ENCODE peak calls at places on chromosome X, in nine cellular contexts. R, J, G, A, H, M, N, S and F are unnamed samples.

GRCh38 chrX:10749113-10749512 is 128.7 kb upstream of the MID1 start:
- DNase-seq in R (no peak), J (no peak), G (no peak), A (no peak), H (no peak), M (no peak), N (no peak), S (no peak), F (no peak)

GRCh38 chrX:13078739-13079444 is 34.5 kb upstream of the FAM9C start:
- DNase-seq in R (peak), J (peak), G (peak), A (peak), H (no peak), M (no peak), N (no peak), S (no peak), F (peak)

GRCh38 chrX:22122510-22122909 is 90.4 kb downstream of the PHEX start:
- DNase-seq in R (peak), J (no peak), G (no peak), A (no peak), H (no peak), M (no peak), N (no peak), S (peak), F (no peak)

GRCh38 chrX:149513713-149514427 is 8.8 kb upstream of the IDS start:
- DNase-seq in R (no peak), J (no peak), G (no peak), A (no peak), H (no peak), M (no peak), N (no peak), S (no peak), F (no peak)

GRCh38 chrX:49103637-49104036 is 19.9 kb downstream of the GPKOW start:
- DNase-seq in R (no peak), J (no peak), G (no peak), A (no peak), H (no peak), M (no peak), N (no peak), S (no peak), F (no peak)

GRCh38 chrX:41921492-41922124 is 1.7 kb downstream of the CASK start:
- DNase-seq in R (no peak), J (no peak), G (no peak), A (no peak), H (no peak), M (no peak), N (no peak), S (no peak), F (no peak)

GRCh38 chrX:69170319-69170718 is 5.1 kb upstream of the PJA1 start:
- DNase-seq in R (no peak), J (no peak), G (no peak), A (no peak), H (no peak), M (no peak), N (no peak), S (no peak), F (no peak)

GRCh38 chrX:133535066-133535465 is 119.8 kb upstream of the GPC4 start:
- DNase-seq in R (no peak), J (no peak), G (no peak), A (no peak), H (no peak), M (no peak), N (no peak), S (no peak), F (no peak)

GRCh38 chrX:109294097-109294815 is 187.6 kb downstream of the GUCY2F start:
- DNase-seq in R (no peak), J (no peak), G (no peak), A (no peak), H (no peak), M (no peak), N (no peak), S (no peak), F (no peak)

GRCh38 chrX:50618788-50619558 is 148.3 kb upstream of the DGKK start:
- DNase-seq in R (no peak), J (no peak), G (no peak), A (no peak), H (no peak), M (no peak), N (no peak), S (no peak), F (no peak)

GRCh38 chrX:150258463-150259430 is 104.4 kb upstream of the MAMLD1 start:
- DNase-seq in R (no peak), J (no peak), G (no peak), A (peak), H (no peak), M (peak), N (no peak), S (no peak), F (peak)

GRCh38 chrX:75181721-75182120 is 25.6 kb upstream of the ABCB7 start:
- DNase-seq in R (no peak), J (no peak), G (no peak), A (no peak), H (no peak), M (no peak), N (no peak), S (no peak), F (no peak)

GRCh38 chrX:139815771-139816170 is 107.8 kb upstream of the MCF2 start:
- DNase-seq in R (no peak), J (no peak), G (no peak), A (no peak), H (no peak), M (no peak), N (no peak), S (no peak), F (no peak)

GRCh38 chrX:139831689-139832456 is 101.0 kb downstream of the ATP11C start:
- DNase-seq in R (no peak), J (no peak), G (no peak), A (no peak), H (no peak), M (no peak), N (no peak), S (peak), F (no peak)

GRCh38 chrX:15055146-15055930 is 182.1 kb downstream of the MOSPD2 start:
- DNase-seq in R (no peak), J (no peak), G (no peak), A (no peak), H (no peak), M (no peak), N (no peak), S (no peak), F (no peak)

GRCh38 chrX:15056044-15056443 is 182.8 kb downstream of the MOSPD2 start:
- DNase-seq in R (no peak), J (no peak), G (no peak), A (no peak), H (no peak), M (no peak), N (no peak), S (no peak), F (no peak)

DNA sequence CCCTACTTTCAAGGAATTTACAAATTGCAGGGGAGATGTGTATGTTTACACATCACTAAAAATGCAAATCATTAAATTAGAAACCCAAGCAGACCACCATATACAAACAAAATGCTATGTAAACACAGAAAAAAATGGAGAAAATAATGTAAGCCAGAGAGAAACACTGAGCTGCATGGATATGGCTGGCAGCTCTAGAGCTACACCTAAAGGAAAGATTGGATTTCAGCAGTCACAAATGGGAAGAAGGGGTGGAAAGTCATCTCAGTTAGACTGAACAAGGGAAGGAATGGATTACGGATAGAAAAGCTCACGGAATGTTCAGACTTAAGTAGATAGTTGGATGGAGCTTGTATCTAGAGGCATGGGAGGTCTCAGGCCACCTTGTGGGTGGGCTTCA is 186.3 kb downstream of the MOSPD2 start:
- DNase-seq in R (no peak), J (no peak), G (no peak), A (no peak), H (no peak), M (no peak), N (no peak), S (no peak), F (no peak)
- TF ChIP-seq CTCF in R (no peak), J (no peak), G (no peak), A (no peak), H (no peak), M (peak), N (no peak), S (peak), F (no peak)

DNA sequence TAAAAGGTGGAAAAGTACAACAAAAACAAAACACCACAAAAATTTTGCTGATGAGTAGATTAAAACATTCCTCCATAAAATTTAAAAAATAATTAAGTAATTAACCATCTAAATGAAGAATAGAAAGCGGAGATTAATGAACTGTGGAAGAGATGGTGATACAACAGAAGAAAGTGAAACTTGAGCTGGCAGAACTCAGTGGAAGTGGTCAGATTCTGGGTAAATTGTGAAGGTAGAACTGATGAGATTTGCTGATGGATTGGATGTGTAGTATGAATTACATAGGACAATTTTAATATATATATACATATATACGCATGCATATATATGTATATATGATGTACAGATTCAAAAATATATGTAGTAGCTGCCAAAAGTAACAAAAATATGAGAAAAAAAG is 73.9 kb downstream of the AMOT start:
- DNase-seq in R (no peak), J (no peak), G (no peak), A (no peak), H (no peak), M (no peak), N (no peak), S (no peak), F (no peak)
- H3K4me3 ChIP-seq in R (no peak), J (no peak), G (no peak), A (no peak), H (no peak), M (no peak), N (no peak), S (no peak), F (no peak)

GRCh38 chrX:45070116-45071007 is 130.3 kb downstream of the DIPK2B start:
- DNase-seq in R (no peak), J (no peak), G (no peak), A (no peak), H (no peak), M (no peak), N (peak), S (peak), F (no peak)
- H3K27ac ChIP-seq in R (no peak), J (no peak), G (no peak), A (no peak), H (no peak), M (no peak), N (no peak), S (no peak), F (no peak)

GRCh38 chrX:131821945-131822622 is 201.0 kb upstream of the STK26 start:
- DNase-seq in R (peak), J (no peak), G (no peak), A (peak), H (peak), M (no peak), N (no peak), S (no peak), F (peak)
- TF ChIP-seq CTCF in R (peak), J (no peak), G (no peak), A (peak), H (peak), M (no peak), N (no peak), S (no peak), F (peak)

DNA sequence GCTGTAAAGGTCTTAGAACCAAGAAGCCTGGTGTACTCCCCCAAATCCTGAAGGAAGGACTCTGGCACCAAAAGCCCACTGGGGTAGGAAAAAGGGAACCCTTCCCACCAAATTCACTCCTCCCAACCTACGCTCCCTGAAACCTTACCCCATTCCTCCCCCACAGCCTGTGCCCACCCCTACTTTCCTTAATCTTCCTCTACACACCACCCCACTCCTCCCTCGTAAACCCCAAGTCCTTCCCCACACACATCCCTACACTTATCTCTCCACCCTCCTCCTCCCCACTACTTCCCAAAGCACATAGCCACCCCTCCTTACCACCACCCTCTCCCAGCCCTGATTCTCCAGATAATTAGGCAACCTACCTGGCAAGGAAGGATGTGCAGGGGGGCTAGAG is 1.7 kb downstream of the ZMYM3 start:
- DNase-seq in R (no peak), J (no peak), G (no peak), A (no peak), H (no peak), M (no peak), N (no peak), S (no peak), F (no peak)
- H3K4me3 ChIP-seq in R (no peak), J (no peak), G (no peak), A (no peak), H (no peak), M (peak), N (no peak), S (peak), F (no peak)

DNA sequence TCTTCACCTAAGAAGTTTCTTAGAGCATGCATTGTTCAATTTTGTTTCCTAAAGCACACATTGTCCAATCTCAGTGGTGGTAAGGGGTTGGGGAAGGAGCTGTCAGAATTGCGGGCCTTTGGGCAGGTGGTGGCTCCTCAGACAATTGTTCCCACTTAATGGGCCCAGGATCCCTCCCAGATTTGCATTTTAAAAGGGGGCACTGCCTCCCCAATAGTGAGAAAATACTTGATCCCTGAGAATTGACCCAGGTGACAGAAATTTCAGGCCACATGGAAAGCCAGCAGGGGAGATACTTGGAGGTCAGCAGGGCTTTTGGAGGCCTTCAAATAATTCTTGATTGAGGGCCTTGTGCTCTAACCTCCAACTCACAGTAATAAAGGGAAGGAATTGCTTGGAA is 217.1 kb downstream of the ZNF674 start:
- DNase-seq in R (no peak), J (no peak), G (no peak), A (no peak), H (no peak), M (peak), N (no peak), S (no peak), F (no peak)
- H3K27ac ChIP-seq in R (no peak), J (peak), G (no peak), A (no peak), H (no peak), M (peak), N (peak), S (no peak), F (peak)

GRCh38 chrX:80181079-80181478 is 166.5 kb downstream of the TBX22 start:
- DNase-seq in R (no peak), J (no peak), G (no peak), A (no peak), H (no peak), M (peak), N (no peak), S (no peak), F (no peak)
- TF ChIP-seq CTCF in R (no peak), J (peak), G (no peak), A (peak), H (peak), M (peak), N (no peak), S (no peak), F (no peak)

GRCh38 chrX:39519566-39520301 is 578.0 kb downstream of the BCOR start:
- DNase-seq in R (no peak), J (peak), G (no peak), A (peak), H (no peak), M (peak), N (no peak), S (no peak), F (no peak)

GRCh38 chrX:39513836-39514235 is 583.9 kb downstream of the BCOR start:
- DNase-seq in R (no peak), J (no peak), G (no peak), A (no peak), H (no peak), M (no peak), N (no peak), S (no peak), F (no peak)

GRCh38 chrX:39516399-39516798 is 581.4 kb downstream of the BCOR start:
- DNase-seq in R (no peak), J (no peak), G (no peak), A (no peak), H (no peak), M (no peak), N (no peak), S (no peak), F (no peak)

GRCh38 chrX:39518451-39519212 is 579.1 kb downstream of the BCOR start:
- DNase-seq in R (peak), J (peak), G (no peak), A (no peak), H (no peak), M (peak), N (no peak), S (no peak), F (no peak)

GRCh38 chrX:39519213-39519544 is 578.6 kb downstream of the BCOR start:
- DNase-seq in R (no peak), J (peak), G (no peak), A (no peak), H (no peak), M (no peak), N (no peak), S (no peak), F (no peak)
- H3K4me3 ChIP-seq in R (peak), J (peak), G (peak), A (no peak), H (no peak), M (no peak), N (no peak), S (no peak), F (peak)

DNA sequence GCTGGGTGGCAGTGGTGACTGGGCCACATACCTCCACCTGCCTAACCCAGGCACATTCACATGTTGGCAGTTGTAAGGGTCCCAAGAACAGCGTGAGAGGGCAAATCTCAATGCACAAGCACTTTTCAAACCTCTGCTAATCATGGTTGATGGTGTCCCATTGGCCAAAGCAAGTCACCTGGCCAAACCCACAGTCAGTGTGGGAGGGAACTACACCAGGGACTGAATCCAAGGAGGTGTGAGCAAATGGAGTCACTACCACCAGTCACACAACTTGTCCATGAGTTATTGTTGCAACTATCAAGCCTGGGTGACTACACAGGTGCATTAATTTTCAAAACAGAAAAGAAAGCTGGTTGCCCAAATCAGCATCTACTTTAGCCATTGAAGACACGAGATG is 260.1 kb downstream of the BCOR start:
- DNase-seq in R (no peak), J (no peak), G (no peak), A (no peak), H (no peak), M (no peak), N (no peak), S (no peak), F (no peak)
- H3K27ac ChIP-seq in R (no peak), J (no peak), G (no peak), A (no peak), H (no peak), M (no peak), N (no peak), S (no peak), F (no peak)